ENCODE peak calls at places on chromosomes 3 and 15, in ten cellular contexts. R, W, H, J, U, X, G, N, I and O are unnamed samples.

GRCh38 chr3:197151562-197151961 is 121.9 kb upstream of the MELTF start:
- DNase-seq in N (peak; percentile 28), R (peak; percentile 52), J (peak; percentile 49), W (no peak), X (no peak), U (no peak), G (no peak), I (no peak), H (peak; percentile 26), O (peak; percentile 18)

GRCh38 chr3:106821801-106822200 is 555.4 kb upstream of the CCDC54 start:
- DNase-seq in H (no peak), N (no peak), I (no peak), R (no peak), W (no peak), U (no peak), J (no peak), G (no peak), X (no peak), O (no peak)

GRCh38 chr3:45715945-45716344 is 26.7 kb downstream of the SACM1L start:
- DNase-seq in J (no peak), N (no peak), R (no peak), H (no peak), W (no peak), G (no peak), U (no peak), X (no peak), I (no peak), O (no peak)

GRCh38 chr15:56058986-56059385 is 65.6 kb upstream of the NEDD4 start:
- DNase-seq in G (no peak), J (no peak), I (no peak), U (no peak), W (no peak), H (no peak), N (no peak), R (no peak), X (no peak), O (no peak)

GRCh38 chr15:78050851-78051250 is 26.7 kb downstream of the TBC1D2B start:
- DNase-seq in G (no peak), I (no peak), W (no peak), N (no peak), H (no peak), U (no peak), R (peak; percentile 62), J (no peak), X (no peak), O (no peak)

GRCh38 chr3:150544726-150545125 is 1.6 kb downstream of the SERP1 start:
- DNase-seq in X (no peak), I (no peak), R (peak; percentile 40), J (peak; percentile 23), U (no peak), H (no peak), G (no peak), W (no peak), N (no peak), O (no peak)

GRCh38 chr3:163939926-163940325 is 1138.4 kb downstream of the SI start:
- DNase-seq in R (peak; percentile 7), W (no peak), H (peak; percentile 4), U (no peak), N (peak; percentile 41), G (peak; percentile 37), I (no peak), X (no peak), J (peak; percentile 18), O (no peak)

GRCh38 chr3:189629803-189630455 is 1.3 kb upstream of the TP63 start:
- DNase-seq in H (no peak), G (no peak), U (no peak), J (no peak), R (no peak), I (no peak), W (no peak), N (no peak), X (no peak), O (no peak)

GRCh38 chr3:38984110-38984509 is 67.6 kb downstream of the SCN11A start:
- DNase-seq in J (no peak), X (no peak), H (no peak), W (no peak), R (no peak), U (no peak), G (no peak), I (no peak), N (no peak), O (no peak)

GRCh38 chr3:38985581-38985980 is 66.2 kb downstream of the SCN11A start:
- DNase-seq in H (peak; percentile 8), W (no peak), I (no peak), R (peak; percentile 64), J (no peak), U (no peak), G (no peak), X (no peak), N (no peak), O (no peak)

GRCh38 chr3:38978729-38979128 is 73.0 kb downstream of the SCN11A start:
- DNase-seq in G (peak; percentile 27), R (no peak), N (no peak), I (no peak), U (no peak), X (no peak), J (no peak), W (no peak), H (no peak), O (no peak)

GRCh38 chr3:38984731-38985130 is 67.0 kb downstream of the SCN11A start:
- DNase-seq in X (no peak), G (no peak), J (no peak), U (no peak), I (no peak), N (no peak), W (no peak), H (no peak), R (peak; percentile 35), O (no peak)

GRCh38 chr3:38980972-38981371 is 70.8 kb downstream of the SCN11A start:
- DNase-seq in I (no peak), N (no peak), X (no peak), W (no peak), J (no peak), H (no peak), R (no peak), G (no peak), U (no peak), O (no peak)
- TF ChIP-seq CTCF in I (no peak), N (no peak), X (no peak), W (no peak), J (no peak), H (no peak), R (no peak), G (no peak), U (no peak), O (no peak)

GRCh38 chr3:59857589-59858346 is 807.9 kb upstream of the CFAP20DC start:
- DNase-seq in N (peak; percentile 73), G (peak; percentile 92), R (peak; percentile 68), U (peak; percentile 60), W (no peak), I (peak; percentile 83), H (peak; percentile 61), X (peak; percentile 68), J (peak; percentile 69), O (peak; percentile 65)

GRCh38 chr3:59862686-59863085 is 812.9 kb upstream of the CFAP20DC start:
- DNase-seq in R (peak; percentile 95), G (no peak), I (no peak), W (no peak), N (no peak), H (peak; percentile 45), J (no peak), U (no peak), X (no peak), O (no peak)

DNA sequence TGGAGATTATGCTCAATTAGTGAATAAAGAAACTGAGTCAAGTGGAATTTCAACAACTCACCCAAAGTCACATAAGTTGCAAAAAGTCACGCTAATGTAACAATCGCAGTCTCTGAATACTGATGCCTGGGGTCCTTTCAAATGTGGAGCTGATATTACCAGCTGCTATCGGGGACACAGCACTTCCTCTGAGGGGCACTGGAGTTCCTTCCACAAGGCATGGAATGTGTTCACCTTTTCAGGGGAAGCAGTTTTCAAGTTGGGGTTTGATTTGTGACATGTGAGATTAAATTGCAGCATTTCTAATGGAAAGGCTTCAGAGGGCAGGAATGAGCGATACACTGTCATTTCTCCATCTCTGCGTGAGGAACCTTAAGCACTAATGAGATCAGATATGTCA is 807.1 kb upstream of the CFAP20DC start:
- DNase-seq in J (no peak), U (no peak), R (no peak), N (no peak), I (no peak), H (no peak), G (no peak), W (no peak), X (no peak), O (no peak)
- TF ChIP-seq CTCF in J (no peak), U (no peak), R (no peak), N (no peak), I (no peak), H (no peak), G (no peak), W (no peak), X (no peak), O (no peak)

GRCh38 chr3:151559736-151560135 is 98.9 kb upstream of the IGSF10 start:
- DNase-seq in N (no peak), H (no peak), I (no peak), X (no peak), R (no peak), U (no peak), W (no peak), J (no peak), G (no peak), O (no peak)

GRCh38 chr3:151562901-151563300 is 102.0 kb upstream of the IGSF10 start:
- DNase-seq in X (no peak), N (no peak), W (no peak), R (no peak), G (no peak), H (peak; percentile 10), J (no peak), I (no peak), U (no peak), O (no peak)

GRCh38 chr3:151561878-151562277 is 101.0 kb upstream of the IGSF10 start:
- DNase-seq in G (no peak), I (no peak), X (no peak), W (no peak), R (peak; percentile 62), H (no peak), J (no peak), N (no peak), U (no peak), O (no peak)

GRCh38 chr3:151558621-151559020 is 97.8 kb upstream of the IGSF10 start:
- DNase-seq in U (no peak), R (peak; percentile 51), I (no peak), G (no peak), N (no peak), J (no peak), X (no peak), H (no peak), W (no peak), O (no peak)

DNA sequence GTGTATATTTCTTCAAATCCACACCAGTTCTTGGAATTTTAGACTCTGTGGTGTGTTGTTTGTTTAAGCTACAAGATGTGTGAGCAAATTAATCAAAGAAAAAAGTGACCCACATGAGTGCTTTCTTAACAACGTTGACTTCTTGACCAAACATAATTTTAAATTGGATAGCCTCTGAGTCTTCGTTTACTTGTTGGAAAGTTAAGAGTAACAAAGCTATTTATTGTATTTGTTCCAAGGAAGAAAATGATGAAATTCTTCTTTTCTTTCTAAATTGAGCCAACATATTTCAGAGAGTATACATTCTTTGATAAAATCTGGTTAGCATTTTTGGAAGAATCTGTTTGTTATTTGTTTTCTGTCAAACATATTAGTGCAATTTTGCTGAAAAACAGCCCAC is 99.9 kb upstream of the IGSF10 start:
- DNase-seq in R (no peak), N (no peak), G (no peak), W (no peak), H (no peak), I (no peak), U (no peak), J (no peak), X (no peak), O (no peak)
- TF ChIP-seq CTCF in R (no peak), N (no peak), G (no peak), W (no peak), H (no peak), I (no peak), U (no peak), J (no peak), X (no peak), O (no peak)

GRCh38 chr3:74139648-74140047 is 474.8 kb downstream of the CNTN3 start:
- DNase-seq in N (no peak), H (no peak), I (no peak), R (no peak), X (no peak), W (no peak), G (peak; percentile 48), J (no peak), U (no peak), O (no peak)
- TF ChIP-seq CTCF in N (no peak), H (no peak), I (no peak), R (peak; percentile 16), X (no peak), W (no peak), G (peak; percentile 58), J (peak; percentile 16), U (no peak), O (peak; percentile 26)